ENCODE peak calls at places on chromosome 20, in four cellular contexts. C is HTR-8/SVneo, W is heart right ventricle, Z is astrocyte of the spinal cord. T is an unnamed sample.
A peak's percentile ranks its signal among the peaks of the same experiment; 100 is the strongest.

GRCh38 chr20:18676366-18676765 is 88.5 kb downstream of the DTD1 start:
- DNase-seq in C (no peak), W (no peak), Z (no peak), T (no peak)

GRCh38 chr20:9052136-9052535 is 16.8 kb upstream of the PLCB4 start:
- DNase-seq in C (no peak), W (no peak), Z (no peak), T (no peak)

GRCh38 chr20:5430670-5431069 is 113.9 kb upstream of the PROKR2 start:
- DNase-seq in C (no peak), W (no peak), Z (no peak), T (no peak)

GRCh38 chr20:63692436-63693078 is 3.9 kb upstream of the TNFRSF6B start:
- DNase-seq in C (no peak), W (peak; percentile 18), Z (no peak), T (peak; percentile 41)

GRCh38 chr20:46709459-46710148 is at the start of gene SLC2A10:
- DNase-seq in C (peak; percentile 87), W (peak; percentile 72), Z (peak; percentile 47), T (no peak)

GRCh38 chr20:19832875-19833274 is 74.8 kb downstream of the RIN2 start:
- DNase-seq in C (no peak), W (no peak), Z (no peak), T (no peak)

GRCh38 chr20:24650091-24650490 is 180.7 kb downstream of the SYNDIG1 start:
- DNase-seq in C (no peak), W (no peak), Z (peak; percentile 48), T (no peak)

GRCh38 chr20:52240802-52241201 is 49.2 kb upstream of the ZFP64 start:
- DNase-seq in C (no peak), W (no peak), Z (no peak), T (no peak)

GRCh38 chr20:43666376-43667328 is at the start of gene MYBL2:
- DNase-seq in C (peak; percentile 96), W (peak; percentile 40), Z (peak; percentile 33), T (peak; percentile 65)

T was measured in NCI-H460.